ENCODE peak calls at places on chromosomes 7 and 10, in seven cellular contexts. Q is Right ventricle myocardium superior, U is occipital lobe, V is NCI-H82, B is H4, W is breast epithelium, Y is heart left ventricle. Z is an unnamed sample.

GRCh38 chr7:74010407-74010806 is 17.6 kb upstream of the ELN start:
- DNase-seq in Q (no peak), U (no peak), V (no peak), B (no peak), W (no peak), Y (no peak), Z (no peak)

GRCh38 chr7:155299539-155300202 is 2.0 kb downstream of the INSIG1 start:
- DNase-seq in Q (no peak), U (no peak), V (peak), B (peak), W (no peak), Y (no peak), Z (no peak)

GRCh38 chr7:22346383-22347107 is 10.4 kb downstream of the RAPGEF5 start:
- DNase-seq in Q (no peak), U (no peak), V (no peak), B (no peak), W (no peak), Y (no peak), Z (no peak)

GRCh38 chr10:78763651-78764395 is 304.9 kb upstream of the ZMIZ1 start:
- DNase-seq in Q (peak), U (no peak), V (no peak), B (no peak), W (peak), Y (peak), Z (peak)

GRCh38 chr7:105911961-105912575 is 35.7 kb upstream of the ATXN7L1 start:
- DNase-seq in Q (no peak), U (no peak), V (no peak), B (no peak), W (no peak), Y (no peak), Z (no peak)

GRCh38 chr10:61752111-61753011 is 89.6 kb downstream of the CABCOCO1 start:
- DNase-seq in Q (no peak), U (no peak), V (peak), B (peak), W (no peak), Y (no peak), Z (no peak)

GRCh38 chr7:30659312-30659711 is 22.9 kb downstream of the CRHR2 start:
- DNase-seq in Q (no peak), U (no peak), V (peak), B (peak), W (no peak), Y (no peak), Z (no peak)

GRCh38 chr7:36100293-36100692 is 52.8 kb upstream of the EEPD1 start:
- DNase-seq in Q (no peak), U (no peak), V (no peak), B (no peak), W (no peak), Y (no peak), Z (no peak)

GRCh38 chr7:725223-726005 is 1.1 kb upstream of the DNAAF5 start:
- DNase-seq in Q (no peak), U (no peak), V (no peak), B (peak), W (no peak), Y (no peak), Z (peak)

GRCh38 chr10:11147723-11148122 is 130.1 kb downstream of the CELF2 start:
- DNase-seq in Q (no peak), U (no peak), V (no peak), B (no peak), W (no peak), Y (peak), Z (no peak)

GRCh38 chr10:108422286-108422685 is 1257.8 kb upstream of the SORCS1 start:
- DNase-seq in Q (no peak), U (no peak), V (no peak), B (no peak), W (no peak), Y (no peak), Z (no peak)

GRCh38 chr7:23913016-23913415 is 203.0 kb downstream of the STK31 start:
- DNase-seq in Q (no peak), U (no peak), V (no peak), B (no peak), W (no peak), Y (no peak), Z (no peak)

GRCh38 chr10:75941181-75941580 is 509.8 kb downstream of the LRMDA start:
- DNase-seq in Q (no peak), U (no peak), V (no peak), B (no peak), W (no peak), Y (no peak), Z (no peak)

GRCh38 chr7:155972651-155973349 is 160.5 kb upstream of the SHH start:
- DNase-seq in Q (no peak), U (no peak), V (no peak), B (no peak), W (no peak), Y (no peak), Z (peak)

GRCh38 chr7:139108256-139109187 is 998 bp downstream of the ZC3HAV1 start:
- DNase-seq in Q (peak), U (no peak), V (peak), B (no peak), W (no peak), Y (peak), Z (peak)

GRCh38 chr10:110638319-110638718 is 5.8 kb upstream of the RBM20 start:
- DNase-seq in Q (no peak), U (no peak), V (no peak), B (no peak), W (no peak), Y (no peak), Z (no peak)

GRCh38 chr7:110774066-110774465 is 316.9 kb upstream of the LRRN3 start:
- DNase-seq in Q (no peak), U (no peak), V (no peak), B (no peak), W (no peak), Y (no peak), Z (no peak)

GRCh38 chr10:77531441-77532001 is 106.1 kb downstream of the KCNMA1 start:
- DNase-seq in Q (peak), U (peak), V (no peak), B (peak), W (no peak), Y (peak), Z (no peak)

GRCh38 chr10:74799840-74800239 is 26.6 kb upstream of the KAT6B start:
- DNase-seq in Q (no peak), U (no peak), V (no peak), B (peak), W (no peak), Y (no peak), Z (no peak)

GRCh38 chr10:98134117-98134430 is 383 bp upstream of the R3HCC1L start:
- DNase-seq in Q (no peak), U (no peak), V (no peak), B (no peak), W (no peak), Y (no peak), Z (no peak)

GRCh38 chr7:6648815-6649104 is 11.6 kb downstream of the ZNF316 start:
- DNase-seq in Q (no peak), U (no peak), V (no peak), B (no peak), W (no peak), Y (no peak), Z (no peak)

GRCh38 chr7:87687653-87688254 is 59.6 kb downstream of the RUNDC3B start:
- DNase-seq in Q (no peak), U (no peak), V (no peak), B (no peak), W (no peak), Y (no peak), Z (no peak)

GRCh38 chr10:66747451-66747850 is 178.4 kb upstream of the LRRTM3 start:
- DNase-seq in Q (no peak), U (no peak), V (no peak), B (peak), W (no peak), Y (no peak), Z (no peak)

GRCh38 chr10:3339121-3339520 is 166.5 kb upstream of the PITRM1 start:
- DNase-seq in Q (no peak), U (no peak), V (no peak), B (no peak), W (no peak), Y (no peak), Z (no peak)

GRCh38 chr7:91142743-91143142 is 121.5 kb upstream of the FZD1 start:
- DNase-seq in Q (no peak), U (no peak), V (no peak), B (no peak), W (no peak), Y (no peak), Z (no peak)

GRCh38 chr10:113544392-113544791 is 8.5 kb upstream of the HABP2 start:
- DNase-seq in Q (no peak), U (no peak), V (no peak), B (no peak), W (no peak), Y (no peak), Z (no peak)

GRCh38 chr7:23012186-23012585 is 1.7 kb downstream of the HYCC1 start:
- DNase-seq in Q (no peak), U (no peak), V (peak), B (no peak), W (no peak), Y (no peak), Z (no peak)

GRCh38 chr7:45176886-45177731 is 19.5 kb downstream of the RAMP3 start:
- DNase-seq in Q (peak), U (no peak), V (no peak), B (no peak), W (no peak), Y (peak), Z (no peak)

GRCh38 chr7:113371376-113372043 is 253.2 kb upstream of the SMIM30 start:
- DNase-seq in Q (no peak), U (no peak), V (no peak), B (peak), W (no peak), Y (no peak), Z (no peak)

Z was measured in testis.